ENCODE peak calls at places on chromosomes 6 and 20, in four cellular contexts. One of them, this sample, is unnamed.

GRCh38 chr20:63974402-63975200 is 4.8 kb downstream of the SAMD10 start:
- DNase-seq in epithelial cell of esophagus: peak; percentile 32
- DNase-seq in mammary epithelial cell: no peak
- DNase-seq in progenitor cell of endocrine pancreas: no peak
- DNase-seq in this sample: no peak

GRCh38 chr6:41286544-41287346 is at the start of gene TREM1:
- DNase-seq in epithelial cell of esophagus: peak; percentile 95
- DNase-seq in mammary epithelial cell: peak; percentile 95
- DNase-seq in progenitor cell of endocrine pancreas: no peak
- DNase-seq in this sample: no peak

GRCh38 chr6:140858381-140858971 is 1274.2 kb upstream of the GJE1 start:
- DNase-seq in epithelial cell of esophagus: peak; percentile 91
- DNase-seq in mammary epithelial cell: peak; percentile 67
- DNase-seq in progenitor cell of endocrine pancreas: no peak
- DNase-seq in this sample: no peak

GRCh38 chr6:103893082-103893481 is 966.6 kb downstream of the HACE1 start:
- DNase-seq in epithelial cell of esophagus: peak; percentile 27
- DNase-seq in mammary epithelial cell: no peak
- DNase-seq in progenitor cell of endocrine pancreas: no peak
- DNase-seq in this sample: no peak

GRCh38 chr6:155013457-155013876 is 18.4 kb downstream of the TIAM2 start:
- DNase-seq in epithelial cell of esophagus: no peak
- DNase-seq in mammary epithelial cell: no peak
- DNase-seq in progenitor cell of endocrine pancreas: no peak
- DNase-seq in this sample: no peak

GRCh38 chr6:134447423-134447822 is 129.5 kb upstream of the SGK1 start:
- DNase-seq in epithelial cell of esophagus: peak; percentile 37
- DNase-seq in mammary epithelial cell: peak; percentile 59
- DNase-seq in progenitor cell of endocrine pancreas: no peak
- DNase-seq in this sample: no peak

GRCh38 chr6:151461673-151462072 is 9.7 kb upstream of the RMND1 start:
- DNase-seq in epithelial cell of esophagus: no peak
- DNase-seq in mammary epithelial cell: no peak
- DNase-seq in progenitor cell of endocrine pancreas: no peak
- DNase-seq in this sample: no peak

GRCh38 chr6:16163535-16164300 is 34.8 kb downstream of the MYLIP start:
- DNase-seq in epithelial cell of esophagus: peak; percentile 41
- DNase-seq in mammary epithelial cell: no peak
- DNase-seq in progenitor cell of endocrine pancreas: no peak
- DNase-seq in this sample: no peak

GRCh38 chr6:108080010-108080780 is 5.7 kb upstream of the OSTM1 start:
- DNase-seq in epithelial cell of esophagus: peak; percentile 33
- DNase-seq in mammary epithelial cell: peak; percentile 18
- DNase-seq in progenitor cell of endocrine pancreas: no peak
- DNase-seq in this sample: no peak

GRCh38 chr6:150026976-150027805 is 1.9 kb upstream of the RAET1L start:
- DNase-seq in epithelial cell of esophagus: no peak
- DNase-seq in mammary epithelial cell: no peak
- DNase-seq in progenitor cell of endocrine pancreas: no peak
- DNase-seq in this sample: no peak

GRCh38 chr6:144939926-144940325 is 654.8 kb downstream of the UTRN start:
- DNase-seq in epithelial cell of esophagus: peak; percentile 15
- DNase-seq in mammary epithelial cell: no peak
- DNase-seq in progenitor cell of endocrine pancreas: no peak
- DNase-seq in this sample: no peak

GRCh38 chr6:27161946-27162603 is 85.4 kb upstream of the PRSS16 start:
- DNase-seq in epithelial cell of esophagus: peak; percentile 78
- DNase-seq in mammary epithelial cell: peak; percentile 77
- DNase-seq in progenitor cell of endocrine pancreas: no peak
- DNase-seq in this sample: no peak

GRCh38 chr6:119442776-119443184 is 93.2 kb upstream of the MAN1A1 start:
- DNase-seq in epithelial cell of esophagus: no peak
- DNase-seq in mammary epithelial cell: no peak
- DNase-seq in progenitor cell of endocrine pancreas: no peak
- DNase-seq in this sample: no peak

GRCh38 chr6:9252784-9253183 is 817.4 kb upstream of the SLC35B3 start:
- DNase-seq in epithelial cell of esophagus: no peak
- DNase-seq in mammary epithelial cell: no peak
- DNase-seq in progenitor cell of endocrine pancreas: no peak
- DNase-seq in this sample: no peak

GRCh38 chr6:137259349-137259748 is 40.2 kb upstream of the IFNGR1 start:
- DNase-seq in epithelial cell of esophagus: peak; percentile 81
- DNase-seq in mammary epithelial cell: peak; percentile 58
- DNase-seq in progenitor cell of endocrine pancreas: no peak
- DNase-seq in this sample: no peak

GRCh38 chr6:154847318-154847717 is 114.1 kb downstream of the SCAF8 start:
- DNase-seq in epithelial cell of esophagus: peak; percentile 31
- DNase-seq in mammary epithelial cell: no peak
- DNase-seq in progenitor cell of endocrine pancreas: no peak
- DNase-seq in this sample: no peak

GRCh38 chr20:58889334-58890072 is 37.0 kb downstream of the GNAS start:
- DNase-seq in epithelial cell of esophagus: no peak
- DNase-seq in mammary epithelial cell: no peak
- DNase-seq in progenitor cell of endocrine pancreas: no peak
- DNase-seq in this sample: no peak

GRCh38 chr6:109743739-109744138 is 52.6 kb downstream of the FIG4 start:
- DNase-seq in epithelial cell of esophagus: peak; percentile 72
- DNase-seq in mammary epithelial cell: peak; percentile 62
- DNase-seq in progenitor cell of endocrine pancreas: no peak
- DNase-seq in this sample: no peak

GRCh38 chr6:101088594-101088993 is 207.5 kb upstream of the ASCC3 start:
- DNase-seq in epithelial cell of esophagus: no peak
- DNase-seq in mammary epithelial cell: no peak
- DNase-seq in progenitor cell of endocrine pancreas: no peak
- DNase-seq in this sample: no peak

GRCh38 chr6:74480561-74480960 is 725.3 kb downstream of the COL12A1 start:
- DNase-seq in epithelial cell of esophagus: no peak
- DNase-seq in mammary epithelial cell: no peak
- DNase-seq in progenitor cell of endocrine pancreas: no peak
- DNase-seq in this sample: no peak

GRCh38 chr6:96923871-96924493 is 546 bp upstream of the KLHL32 start:
- DNase-seq in epithelial cell of esophagus: peak; percentile 4
- DNase-seq in mammary epithelial cell: no peak
- DNase-seq in progenitor cell of endocrine pancreas: no peak
- DNase-seq in this sample: no peak

GRCh38 chr20:22371843-22372242 is 212.5 kb downstream of the FOXA2 start:
- DNase-seq in epithelial cell of esophagus: no peak
- DNase-seq in mammary epithelial cell: no peak
- DNase-seq in progenitor cell of endocrine pancreas: no peak
- DNase-seq in this sample: no peak

DNA sequence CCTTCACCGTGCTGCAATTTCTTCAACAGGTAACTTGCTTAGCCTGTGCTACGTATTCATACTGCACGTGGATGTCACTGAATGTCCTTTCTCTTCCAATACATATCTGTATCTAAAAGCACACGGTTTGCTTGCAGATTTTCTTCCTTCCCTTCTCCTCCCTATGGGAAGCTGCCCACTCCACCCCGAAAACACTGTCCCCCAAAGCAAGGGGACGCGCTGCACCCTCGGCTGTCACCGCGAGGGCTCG is 708 bp downstream of the TMX4 start:
- DNase-seq in epithelial cell of esophagus: peak; percentile 51
- DNase-seq in mammary epithelial cell: no peak
- DNase-seq in progenitor cell of endocrine pancreas: no peak
- DNase-seq in this sample: no peak
- TF ChIP-seq CTCF in epithelial cell of esophagus: peak; percentile 15
- TF ChIP-seq CTCF in mammary epithelial cell: peak; percentile 0
- TF ChIP-seq CTCF in progenitor cell of endocrine pancreas: no peak
- TF ChIP-seq CTCF in this sample: no peak

DNA sequence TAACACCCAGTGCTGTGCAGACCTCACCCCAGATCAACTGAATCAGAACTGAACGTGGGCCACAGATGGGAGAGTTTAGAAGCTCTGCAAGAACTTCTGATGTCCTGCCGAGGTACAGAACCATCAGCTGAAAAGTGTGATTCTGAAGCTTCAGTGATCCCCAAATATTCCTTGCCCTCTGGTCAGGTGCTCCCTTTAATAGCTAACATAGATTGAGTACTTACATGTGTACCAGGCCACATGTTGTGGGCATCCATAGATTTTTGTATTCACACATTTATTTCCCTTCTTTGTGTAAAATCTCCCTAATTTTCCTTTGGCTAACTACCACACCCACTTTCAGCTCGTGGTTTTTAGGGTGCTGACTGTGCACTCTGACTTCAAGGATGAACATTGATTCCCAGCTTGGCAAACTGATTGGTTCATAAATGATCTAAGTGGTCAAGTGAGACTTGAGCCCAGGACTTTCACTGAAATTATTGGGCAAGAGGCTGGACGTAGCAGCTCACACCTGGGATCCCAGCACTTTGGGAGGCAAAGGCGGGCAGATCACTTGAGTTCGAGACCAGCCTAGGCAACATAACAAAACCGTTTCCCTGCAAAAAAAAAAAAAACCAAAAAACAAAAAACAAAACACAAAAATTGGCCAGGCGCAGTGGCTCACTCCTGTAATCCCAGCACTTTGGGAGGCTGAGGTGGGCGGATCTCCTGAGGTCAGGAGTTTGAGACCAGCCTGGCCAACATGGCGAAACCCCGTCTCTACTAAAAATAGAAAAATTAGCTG is 162.2 kb downstream of the BCAS1 start:
- DNase-seq in epithelial cell of esophagus: no peak
- DNase-seq in mammary epithelial cell: no peak
- DNase-seq in progenitor cell of endocrine pancreas: no peak
- DNase-seq in this sample: no peak
- TF ChIP-seq CTCF in epithelial cell of esophagus: no peak
- TF ChIP-seq CTCF in mammary epithelial cell: no peak
- TF ChIP-seq CTCF in progenitor cell of endocrine pancreas: no peak
- TF ChIP-seq CTCF in this sample: no peak

DNA sequence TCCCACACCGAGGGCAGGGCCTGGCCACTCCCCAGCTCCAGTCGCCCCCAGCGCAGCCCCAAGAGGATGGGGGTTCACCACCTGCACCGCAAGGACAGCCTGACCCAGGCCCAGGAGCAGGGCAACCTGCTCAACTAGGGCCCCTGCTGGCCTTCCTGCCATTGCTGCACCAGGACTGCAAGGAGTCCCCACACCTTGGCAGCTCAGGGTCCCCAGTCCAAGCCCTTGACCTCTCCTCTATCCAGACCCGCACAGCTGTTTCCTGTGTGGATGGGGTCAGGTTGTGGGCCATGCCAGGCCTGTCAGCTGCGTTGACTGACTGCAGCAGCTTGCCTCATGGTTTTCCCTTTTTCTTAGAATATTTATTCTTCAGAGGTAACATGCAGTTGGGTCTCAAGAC is 4.4 kb downstream of the LRRC73 start:
- DNase-seq in epithelial cell of esophagus: no peak
- DNase-seq in mammary epithelial cell: no peak
- DNase-seq in progenitor cell of endocrine pancreas: no peak
- DNase-seq in this sample: no peak
- TF ChIP-seq CTCF in epithelial cell of esophagus: peak; percentile 4
- TF ChIP-seq CTCF in mammary epithelial cell: no peak
- TF ChIP-seq CTCF in progenitor cell of endocrine pancreas: no peak
- TF ChIP-seq CTCF in this sample: no peak

DNA sequence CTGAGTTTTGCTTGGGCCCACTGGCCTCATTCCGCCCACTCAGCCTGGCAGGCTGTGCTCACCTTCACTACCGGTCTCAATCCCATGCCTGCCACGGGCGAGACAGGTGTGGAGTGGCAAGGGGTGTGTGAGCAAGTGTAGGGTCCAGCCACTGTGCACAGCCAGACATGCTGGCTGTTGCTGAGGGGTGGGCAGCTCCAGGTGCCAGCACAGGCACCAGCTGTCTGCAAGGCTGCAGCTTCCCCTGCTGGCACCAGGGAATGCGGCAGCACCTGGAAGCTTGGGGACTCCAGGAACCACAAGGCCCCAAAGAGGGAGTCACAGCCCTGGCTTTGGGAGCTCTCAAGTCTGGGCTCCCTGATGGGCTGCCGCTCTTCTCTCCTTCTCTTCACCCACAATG is 372.7 kb downstream of the CBLN4 start:
- DNase-seq in epithelial cell of esophagus: no peak
- DNase-seq in mammary epithelial cell: no peak
- DNase-seq in progenitor cell of endocrine pancreas: no peak
- DNase-seq in this sample: no peak
- TF ChIP-seq CTCF in epithelial cell of esophagus: no peak
- TF ChIP-seq CTCF in mammary epithelial cell: peak; percentile 16
- TF ChIP-seq CTCF in progenitor cell of endocrine pancreas: peak; percentile 9
- TF ChIP-seq CTCF in this sample: no peak

GRCh38 chr6:142700032-142700431 is 244.9 kb downstream of the HIVEP2 start:
- DNase-seq in epithelial cell of esophagus: no peak
- DNase-seq in mammary epithelial cell: no peak
- DNase-seq in progenitor cell of endocrine pancreas: no peak
- DNase-seq in this sample: no peak
- TF ChIP-seq CTCF in epithelial cell of esophagus: no peak
- TF ChIP-seq CTCF in mammary epithelial cell: no peak
- TF ChIP-seq CTCF in progenitor cell of endocrine pancreas: no peak
- TF ChIP-seq CTCF in this sample: no peak

GRCh38 chr6:21024621-21025020 is 490.4 kb downstream of the CDKAL1 start:
- DNase-seq in epithelial cell of esophagus: no peak
- DNase-seq in mammary epithelial cell: no peak
- DNase-seq in progenitor cell of endocrine pancreas: no peak
- DNase-seq in this sample: no peak

GRCh38 chr6:21022343-21023107 is 488.3 kb downstream of the CDKAL1 start:
- DNase-seq in epithelial cell of esophagus: peak; percentile 92
- DNase-seq in mammary epithelial cell: peak; percentile 96
- DNase-seq in progenitor cell of endocrine pancreas: no peak
- DNase-seq in this sample: no peak

GRCh38 chr6:21023210-21023609 is 489.0 kb downstream of the CDKAL1 start:
- DNase-seq in epithelial cell of esophagus: peak; percentile 34
- DNase-seq in mammary epithelial cell: peak; percentile 28
- DNase-seq in progenitor cell of endocrine pancreas: no peak
- DNase-seq in this sample: no peak

GRCh38 chr6:21019614-21020013 is 485.4 kb downstream of the CDKAL1 start:
- DNase-seq in epithelial cell of esophagus: no peak
- DNase-seq in mammary epithelial cell: no peak
- DNase-seq in progenitor cell of endocrine pancreas: no peak
- DNase-seq in this sample: no peak
- TF ChIP-seq CTCF in epithelial cell of esophagus: peak; percentile 37
- TF ChIP-seq CTCF in mammary epithelial cell: peak; percentile 50
- TF ChIP-seq CTCF in progenitor cell of endocrine pancreas: no peak
- TF ChIP-seq CTCF in this sample: no peak

GRCh38 chr20:17749979-17750721 is 50.4 kb downstream of the BANF2 start:
- DNase-seq in epithelial cell of esophagus: peak; percentile 16
- DNase-seq in mammary epithelial cell: no peak
- DNase-seq in progenitor cell of endocrine pancreas: no peak
- DNase-seq in this sample: no peak
- TF ChIP-seq CTCF in epithelial cell of esophagus: no peak
- TF ChIP-seq CTCF in mammary epithelial cell: no peak
- TF ChIP-seq CTCF in progenitor cell of endocrine pancreas: no peak
- TF ChIP-seq CTCF in this sample: no peak

GRCh38 chr20:31716351-31716750 is 6.3 kb downstream of the BCL2L1 start:
- DNase-seq in epithelial cell of esophagus: no peak
- DNase-seq in mammary epithelial cell: no peak
- DNase-seq in progenitor cell of endocrine pancreas: no peak
- DNase-seq in this sample: no peak
- TF ChIP-seq CTCF in epithelial cell of esophagus: no peak
- TF ChIP-seq CTCF in mammary epithelial cell: no peak
- TF ChIP-seq CTCF in progenitor cell of endocrine pancreas: no peak
- TF ChIP-seq CTCF in this sample: no peak

GRCh38 chr6:142845624-142846458 is 99.1 kb downstream of the HIVEP2 start:
- DNase-seq in epithelial cell of esophagus: peak; percentile 64
- DNase-seq in mammary epithelial cell: peak; percentile 64
- DNase-seq in progenitor cell of endocrine pancreas: no peak
- DNase-seq in this sample: peak; percentile 87
- TF ChIP-seq CTCF in epithelial cell of esophagus: peak; percentile 11
- TF ChIP-seq CTCF in mammary epithelial cell: no peak
- TF ChIP-seq CTCF in progenitor cell of endocrine pancreas: no peak
- TF ChIP-seq CTCF in this sample: no peak